ENCODE peak calls at places on chromosomes 1 and 21, in ten cellular contexts. I is IMR-90, W is HCT116, Y is cardiac fibroblast, D is brain microvascular endothelial cell, C is thyroid gland, V is fibroblast of lung, O is HFF-Myc, H is esophagus squamous epithelium, L is fibroblast of mammary gland. R is an unnamed sample.

GRCh38 chr21:18893411-18893810 is 489.8 kb upstream of the TMPRSS15 start:
- DNase-seq in I (no peak), W (no peak), Y (no peak), D (no peak), C (no peak), V (no peak), O (no peak), H (no peak), L (no peak), R (no peak)

GRCh38 chr1:102463328-102463727 is 466.6 kb upstream of the OLFM3 start:
- DNase-seq in I (no peak), W (no peak), Y (no peak), D (no peak), C (no peak), V (no peak), O (no peak), H (no peak), L (no peak), R (no peak)

GRCh38 chr1:218665216-218665615 is 320.1 kb downstream of the TGFB2 start:
- DNase-seq in I (peak; percentile 61), W (no peak), Y (peak; percentile 84), D (peak; percentile 65), C (peak; percentile 16), V (peak; percentile 73), O (no peak), H (no peak), L (peak; percentile 83), R (peak; percentile 42)

GRCh38 chr1:100556925-100557605 is 19.1 kb downstream of the GPR88 start:
- DNase-seq in I (no peak), W (no peak), Y (no peak), D (no peak), C (no peak), V (no peak), O (no peak), H (no peak), L (no peak), R (no peak)

GRCh38 chr1:186044079-186044685 is 310.0 kb downstream of the HMCN1 start:
- DNase-seq in I (no peak), W (no peak), Y (no peak), D (no peak), C (no peak), V (no peak), O (no peak), H (no peak), L (no peak), R (no peak)

GRCh38 chr1:160669276-160669675 is 22.4 kb upstream of the SLAMF1 start:
- DNase-seq in I (no peak), W (no peak), Y (no peak), D (no peak), C (no peak), V (no peak), O (no peak), H (no peak), L (no peak), R (no peak)

GRCh38 chr1:89633745-89634625 is 1.1 kb downstream of the LRRC8C start:
- DNase-seq in I (peak; percentile 48), W (no peak), Y (peak; percentile 50), D (no peak), C (no peak), V (peak; percentile 51), O (no peak), H (no peak), L (peak; percentile 35), R (no peak)

GRCh38 chr1:43774359-43774758 is 67.0 kb downstream of the ST3GAL3 start:
- DNase-seq in I (peak; percentile 84), W (no peak), Y (peak; percentile 68), D (peak; percentile 48), C (no peak), V (peak; percentile 76), O (no peak), H (no peak), L (peak; percentile 85), R (no peak)

GRCh38 chr1:200021537-200022238 is 5.8 kb upstream of the NR5A2 start:
- DNase-seq in I (no peak), W (no peak), Y (no peak), D (no peak), C (no peak), V (no peak), O (no peak), H (no peak), L (no peak), R (no peak)

GRCh38 chr1:40822890-40823289 is 39.3 kb downstream of the CITED4 start:
- DNase-seq in I (no peak), W (no peak), Y (no peak), D (no peak), C (no peak), V (no peak), O (no peak), H (no peak), L (no peak), R (no peak)

DNA sequence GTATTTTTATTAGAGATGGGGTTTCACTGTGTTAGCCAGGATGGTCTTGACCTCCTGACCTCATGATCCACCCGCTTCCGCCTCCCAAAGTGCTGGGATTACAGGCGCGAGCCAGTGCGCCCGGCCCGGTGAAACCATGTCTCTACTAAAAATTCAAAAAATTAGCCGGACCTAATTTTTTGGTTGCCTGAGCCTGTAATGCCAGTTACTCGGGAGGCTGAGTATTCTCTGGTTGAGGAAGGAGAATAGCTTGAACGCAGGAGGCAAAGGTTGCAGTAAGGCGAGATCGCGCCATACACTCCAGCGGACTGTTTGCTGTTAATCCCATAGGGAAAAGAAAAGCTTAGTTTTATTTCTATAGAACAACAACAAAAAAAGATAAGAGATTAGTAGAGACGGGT is 29.9 kb upstream of the HJV start:
- DNase-seq in I (no peak), W (no peak), Y (no peak), D (no peak), C (no peak), V (no peak), O (no peak), H (no peak), L (no peak), R (no peak)
- H3K4me3 ChIP-seq in I (peak overlapping the region; percentile 45), W (no peak overlapping the region), Y (peak overlapping the region; percentile 36), D (peak overlapping the region; percentile 31), C (peak overlapping the region; percentile 26), V (peak overlapping the region; percentile 1), O (peak overlapping the region; percentile 8), H (peak overlapping the region; percentile 63), L (peak overlapping the region; percentile 27), R (peak overlapping the region; percentile 25)

GRCh38 chr1:201155354-201155753 is 1.1 kb upstream of the TMEM9 start:
- DNase-seq in I (no peak), W (no peak), Y (no peak), D (no peak), C (no peak), V (no peak), O (no peak), H (no peak), L (no peak), R (no peak)

GRCh38 chr1:201156346-201156745 is 2.1 kb upstream of the TMEM9 start:
- DNase-seq in I (no peak), W (no peak), Y (no peak), D (no peak), C (no peak), V (no peak), O (no peak), H (no peak), L (no peak), R (no peak)

GRCh38 chr1:201157949-201158348 is 3.7 kb upstream of the TMEM9 start:
- DNase-seq in I (no peak), W (no peak), Y (no peak), D (no peak), C (no peak), V (no peak), O (no peak), H (no peak), L (no peak), R (no peak)

GRCh38 chr1:201154389-201155165 is at the start of gene TMEM9:
- DNase-seq in I (peak; percentile 91), W (peak; percentile 87), Y (peak; percentile 97), D (peak; percentile 93), C (peak; percentile 96), V (peak; percentile 94), O (peak; percentile 81), H (peak; percentile 87), L (peak; percentile 91), R (peak; percentile 86)

GRCh38 chr1:201156819-201157218 is 2.5 kb upstream of the TMEM9 start:
- DNase-seq in I (no peak), W (no peak), Y (no peak), D (no peak), C (no peak), V (no peak), O (no peak), H (no peak), L (no peak), R (no peak)
- TF ChIP-seq CTCF in I (no peak), W (no peak), Y (no peak), D (no peak), C (no peak), V (no peak), O (no peak), H (no peak), L (no peak), R (no peak)

GRCh38 chr1:17433261-17433660 is 6.2 kb downstream of the RCC2 start:
- DNase-seq in I (no peak), W (no peak), Y (no peak), D (no peak), C (no peak), V (no peak), O (no peak), H (no peak), L (no peak), R (no peak)
- H3K4me3 ChIP-seq in I (no peak overlapping the region), W (no peak overlapping the region), Y (no peak overlapping the region), D (no peak overlapping the region), C (no peak overlapping the region), V (no peak overlapping the region), O (no peak overlapping the region), H (no peak overlapping the region), L (no peak overlapping the region), R (no peak overlapping the region)

DNA sequence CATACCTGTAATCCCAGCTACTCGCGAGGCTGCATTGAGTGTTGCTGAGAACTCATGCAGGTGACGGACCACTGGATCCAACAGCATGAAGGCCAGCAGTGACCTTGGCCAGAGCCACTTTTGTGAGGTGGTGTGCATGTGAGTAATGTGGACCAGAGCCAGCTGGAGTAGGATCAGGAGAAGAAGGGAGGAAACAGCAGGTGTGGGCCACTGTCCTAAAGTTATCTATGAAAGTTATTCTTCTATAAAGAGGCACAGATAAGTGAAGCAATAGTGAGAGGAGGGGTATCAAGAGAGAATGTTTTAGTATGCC is 47.8 kb downstream of the TCP10L start:
- DNase-seq in I (no peak), W (no peak), Y (no peak), D (no peak), C (peak; percentile 69), V (no peak), O (no peak), H (no peak), L (no peak), R (no peak)
- TF ChIP-seq CTCF in I (no peak), W (no peak), Y (no peak), D (no peak), C (no peak), V (no peak), O (no peak), H (no peak), L (no peak), R (no peak)

DNA sequence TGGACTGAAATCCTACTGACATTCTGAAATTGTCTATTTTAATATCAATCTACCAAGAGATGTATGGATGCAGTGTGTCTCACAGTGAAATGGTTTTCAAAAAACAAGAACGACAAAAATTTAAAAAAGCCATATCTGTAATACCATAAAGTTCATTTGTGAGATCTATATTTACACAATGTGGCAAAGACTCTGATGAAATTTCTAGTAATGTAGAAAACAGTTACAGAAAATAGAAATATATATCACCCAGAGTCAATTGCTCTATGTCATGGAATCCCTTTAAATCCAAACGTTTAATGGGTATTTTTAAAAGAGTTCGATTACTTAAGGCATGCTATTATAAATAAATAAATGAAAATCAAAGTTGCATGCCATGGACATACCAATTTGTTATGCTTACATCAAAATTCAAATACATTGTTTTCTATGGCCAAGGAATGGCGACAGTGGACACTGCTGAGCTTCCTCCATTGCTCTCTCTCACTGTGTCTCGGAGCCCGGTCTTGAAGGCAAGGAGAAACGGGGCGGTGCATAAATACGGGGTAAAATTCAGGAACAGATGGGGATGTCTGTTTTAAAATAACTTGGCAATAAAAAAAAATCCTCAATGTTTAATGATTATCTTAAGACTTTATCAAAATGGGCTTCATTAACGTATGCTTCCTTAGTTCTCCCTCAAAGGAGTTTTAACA is 37.0 kb upstream of the SAMSN1 start:
- DNase-seq in I (no peak), W (no peak), Y (no peak), D (no peak), C (no peak), V (no peak), O (no peak), H (no peak), L (no peak), R (no peak)
- H3K4me3 ChIP-seq in I (no peak overlapping the region), W (no peak overlapping the region), Y (no peak overlapping the region), D (no peak overlapping the region), C (no peak overlapping the region), V (no peak overlapping the region), O (no peak overlapping the region), H (no peak overlapping the region), L (no peak overlapping the region), R (no peak overlapping the region)

R was measured in astrocyte of the cerebellum.